ENCODE peak calls at places on chromosomes 12 and 14, in six cellular contexts. K is psoas muscle, O is nephron progenitor cell, W is hypothalamus, J is midbrain, S is fibroblast of the aortic adventitia. N is an unnamed sample.
A peak's percentile ranks its signal among the peaks of the same experiment; 100 is the strongest.

GRCh38 chr12:27969901-27970390 is 2.6 kb downstream of the PTHLH start:
- DNase-seq in O (peak; percentile 78), W (no peak), K (peak; percentile 31), J (peak; percentile 46), S (peak; percentile 58), N (peak; percentile 52)

GRCh38 chr14:53378142-53378541 is 225.0 kb upstream of the DDHD1 start:
- DNase-seq in J (no peak), S (no peak), O (no peak), W (no peak), K (no peak), N (no peak)

GRCh38 chr14:52121441-52121840 is 52.6 kb upstream of the NID2 start:
- DNase-seq in O (no peak), W (no peak), K (no peak), S (peak; percentile 39), J (no peak), N (no peak)

GRCh38 chr12:80041071-80041470 is 58.3 kb upstream of the OTOGL start:
- DNase-seq in S (no peak), K (no peak), O (no peak), W (no peak), J (no peak), N (no peak)

GRCh38 chr12:58922849-58923248 is 2.5 kb upstream of the LRIG3 start:
- DNase-seq in O (no peak), K (no peak), S (peak; percentile 85), J (no peak), W (no peak), N (no peak)

GRCh38 chr14:57479197-57479596 is 14.5 kb downstream of the CCDC198 start:
- DNase-seq in K (no peak), O (no peak), J (no peak), W (no peak), S (no peak), N (no peak)

GRCh38 chr14:103713304-103714062 is 1.8 kb downstream of the XRCC3 start:
- DNase-seq in S (no peak), W (no peak), O (no peak), J (no peak), K (no peak), N (no peak)

GRCh38 chr14:34750670-34751069 is 36.3 kb upstream of the CFL2 start:
- DNase-seq in S (peak; percentile 79), O (no peak), W (no peak), J (no peak), K (no peak), N (no peak)

GRCh38 chr12:68977335-68977734 is 44.4 kb upstream of the CPM start:
- DNase-seq in S (no peak), O (no peak), J (peak; percentile 80), K (no peak), W (no peak), N (no peak)

GRCh38 chr12:85872497-85873091 is 1.5 kb upstream of the NTS start:
- DNase-seq in K (no peak), W (no peak), J (peak; percentile 65), O (no peak), S (peak; percentile 80), N (no peak)

GRCh38 chr14:104358528-104359300 is 220.3 kb downstream of the KIF26A start:
- DNase-seq in W (no peak), J (no peak), S (no peak), O (no peak), K (no peak), N (no peak)

GRCh38 chr14:90256354-90257131 is at the start of gene PSMC1:
- DNase-seq in O (peak; percentile 78), W (peak; percentile 74), S (peak; percentile 96), K (peak; percentile 90), J (peak; percentile 94), N (peak; percentile 90)

GRCh38 chr12:124679533-124680371 is 112.3 kb upstream of the NCOR2 start:
- DNase-seq in O (no peak), S (no peak), W (no peak), J (peak; percentile 50), K (peak; percentile 49), N (no peak)

GRCh38 chr12:128463881-128464280 is 196.9 kb downstream of the TMEM132C start:
- DNase-seq in W (no peak), O (no peak), J (no peak), K (no peak), S (no peak), N (no peak)

GRCh38 chr12:75744607-75745256 is 233.3 kb upstream of the KRR1 start:
- DNase-seq in J (no peak), K (no peak), O (no peak), S (no peak), W (no peak), N (no peak)

GRCh38 chr12:119594772-119595445 is 1.3 kb downstream of the TMEM233 start:
- DNase-seq in O (peak; percentile 58), S (peak; percentile 40), K (peak; percentile 81), J (no peak), W (no peak), N (peak; percentile 98)

GRCh38 chr14:37597538-37598084 is 2.2 kb downstream of the TTC6 start:
- DNase-seq in W (no peak), S (no peak), J (no peak), K (no peak), O (peak; percentile 53), N (no peak)

GRCh38 chr14:69716483-69717187 is 50.3 kb upstream of the SRSF5 start:
- DNase-seq in W (no peak), S (peak; percentile 91), K (no peak), O (no peak), J (no peak), N (no peak)

GRCh38 chr12:8829128-8829524 is 6.7 kb downstream of the A2ML1 start:
- DNase-seq in J (no peak), S (no peak), O (no peak), W (no peak), K (no peak), N (no peak)

GRCh38 chr12:105992849-105993740 is 145.7 kb downstream of the NUAK1 start:
- DNase-seq in O (no peak), W (no peak), J (no peak), K (no peak), S (peak; percentile 69), N (peak; percentile 47)

GRCh38 chr14:91399868-91400640 is 17.6 kb downstream of the CCDC88C start:
- DNase-seq in S (no peak), J (no peak), O (no peak), K (no peak), W (no peak), N (no peak)

GRCh38 chr12:81639196-81639595 is 120.0 kb downstream of the PPFIA2 start:
- DNase-seq in O (no peak), S (no peak), K (no peak), J (no peak), W (no peak), N (no peak)

N was measured in SJCRH30.